ENCODE peak calls at places on chromosomes 4 and X, in four cellular contexts. X is HepG2, O is IMR-90, K is endothelial cell of umbilical vein. E is an unnamed sample.

GRCh38 chr4:78693777-78694456 is 82.2 kb upstream of the BMP2K start:
- DNase-seq in X (no peak), O (no peak), K (no peak), E (no peak)

GRCh38 chr4:113052379-113052951 is 3.0 kb downstream of the ANK2 start:
- DNase-seq in X (no peak), O (peak), K (no peak), E (no peak)

GRCh38 chr4:143207555-143207954 is 22.8 kb downstream of the USP38 start:
- DNase-seq in X (peak), O (peak), K (peak), E (no peak)

GRCh38 chr4:6469144-6469543 is 3.3 kb downstream of the PPP2R2C start:
- DNase-seq in X (no peak), O (no peak), K (no peak), E (no peak)

GRCh38 chr4:89838005-89838404 is 1.0 kb upstream of the SNCA start:
- DNase-seq in X (no peak), O (no peak), K (peak), E (no peak)

GRCh38 chr4:187965726-187966125 is 29.8 kb upstream of the ZFP42 start:
- DNase-seq in X (no peak), O (no peak), K (no peak), E (no peak)

GRCh38 chrX:24796204-24796603 is 102.5 kb downstream of the POLA1 start:
- DNase-seq in X (no peak), O (no peak), K (no peak), E (no peak)

GRCh38 chr4:78588894-78589545 is 37.5 kb downstream of the ANXA3 start:
- DNase-seq in X (no peak), O (no peak), K (no peak), E (no peak)

GRCh38 chrX:56788717-56789122 is 59.7 kb downstream of the NBDY start:
- DNase-seq in X (peak), O (peak), K (no peak), E (no peak)

GRCh38 chrX:133402042-133402453 is 13.2 kb downstream of the GPC4 start:
- DNase-seq in X (no peak), O (peak), K (no peak), E (no peak)

GRCh38 chr4:101103381-101104142 is 243.8 kb downstream of the PPP3CA start:
- DNase-seq in X (no peak), O (peak), K (peak), E (no peak)

GRCh38 chr4:76342803-76343202 is 36.3 kb downstream of the STBD1 start:
- DNase-seq in X (no peak), O (no peak), K (no peak), E (no peak)

GRCh38 chr4:155735506-155735905 is 23.3 kb upstream of the GUCY1B1 start:
- DNase-seq in X (no peak), O (peak), K (peak), E (no peak)

GRCh38 chr4:168569909-168570276 is 73.0 kb downstream of the PALLD start:
- DNase-seq in X (no peak), O (no peak), K (peak), E (no peak)

GRCh38 chr4:117545042-117545441 is 459.7 kb upstream of the TRAM1L1 start:
- DNase-seq in X (no peak), O (no peak), K (no peak), E (no peak)

GRCh38 chrX:127888767-127889166 is 163.4 kb downstream of the ACTRT1 start:
- DNase-seq in X (no peak), O (no peak), K (no peak), E (no peak)

GRCh38 chr4:81164623-81165416 is 50.2 kb downstream of the PRKG2 start:
- DNase-seq in X (peak), O (peak), K (no peak), E (peak)

GRCh38 chr4:155837203-155837796 is 28.8 kb downstream of the ASIC5 start:
- DNase-seq in X (no peak), O (no peak), K (no peak), E (no peak)

GRCh38 chr4:6275898-6276563 is 6.4 kb downstream of the WFS1 start:
- DNase-seq in X (peak), O (no peak), K (no peak), E (no peak)

GRCh38 chrX:43448688-43449087 is 207.4 kb upstream of the MAOA start:
- DNase-seq in X (no peak), O (no peak), K (no peak), E (no peak)

GRCh38 chrX:54496517-54496852 is 451 bp upstream of the FGD1 start:
- DNase-seq in X (no peak), O (no peak), K (peak), E (no peak)

GRCh38 chr4:109979932-109980717 is 67.4 kb downstream of the EGF start:
- DNase-seq in X (no peak), O (peak), K (no peak), E (no peak)

GRCh38 chr4:173448103-173448502 is 49.2 kb upstream of the SCRG1 start:
- DNase-seq in X (no peak), O (peak), K (no peak), E (no peak)

GRCh38 chr4:173834151-173834550 is 304.1 kb upstream of the HAND2 start:
- DNase-seq in X (no peak), O (peak), K (no peak), E (peak)

GRCh38 chrX:108737754-108738153 is 1.4 kb upstream of the IRS4 start:
- DNase-seq in X (no peak), O (no peak), K (no peak), E (no peak)

GRCh38 chr4:167779280-167779679 is 313.1 kb upstream of the ANXA10 start:
- DNase-seq in X (no peak), O (no peak), K (no peak), E (no peak)

GRCh38 chr4:29423836-29424721 is 1296.1 kb upstream of the PCDH7 start:
- DNase-seq in X (no peak), O (peak), K (peak), E (peak)

GRCh38 chr4:101187837-101188236 is 159.5 kb downstream of the PPP3CA start:
- DNase-seq in X (no peak), O (no peak), K (peak), E (no peak)

GRCh38 chr4:20532871-20533870 is 167.1 kb upstream of the PACRGL start:
- DNase-seq in X (no peak), O (peak), K (no peak), E (no peak)

GRCh38 chrX:47283015-47283771 is 50.4 kb downstream of the USP11 start:
- DNase-seq in X (peak), O (peak), K (no peak), E (no peak)

GRCh38 chrX:17741123-17741511 is 3.8 kb downstream of the SCML1 start:
- DNase-seq in X (peak), O (no peak), K (no peak), E (no peak)

GRCh38 chr4:1305781-1306455 is 16.2 kb downstream of the MAEA start:
- DNase-seq in X (no peak), O (no peak), K (no peak), E (peak)

GRCh38 chrX:136162827-136163427 is 15.6 kb downstream of the FHL1 start:
- DNase-seq in X (peak), O (peak), K (peak), E (peak)

GRCh38 chrX:3690140-3690539 is 23.3 kb downstream of the PRKX start:
- DNase-seq in X (no peak), O (peak), K (no peak), E (no peak)

GRCh38 chr4:56466910-56467283 is 520 bp upstream of the SRP72 start:
- DNase-seq in X (no peak), O (no peak), K (no peak), E (no peak)

GRCh38 chrX:147735364-147735763 is 176.4 kb upstream of the FMR1 start:
- DNase-seq in X (no peak), O (no peak), K (no peak), E (no peak)

DNA sequence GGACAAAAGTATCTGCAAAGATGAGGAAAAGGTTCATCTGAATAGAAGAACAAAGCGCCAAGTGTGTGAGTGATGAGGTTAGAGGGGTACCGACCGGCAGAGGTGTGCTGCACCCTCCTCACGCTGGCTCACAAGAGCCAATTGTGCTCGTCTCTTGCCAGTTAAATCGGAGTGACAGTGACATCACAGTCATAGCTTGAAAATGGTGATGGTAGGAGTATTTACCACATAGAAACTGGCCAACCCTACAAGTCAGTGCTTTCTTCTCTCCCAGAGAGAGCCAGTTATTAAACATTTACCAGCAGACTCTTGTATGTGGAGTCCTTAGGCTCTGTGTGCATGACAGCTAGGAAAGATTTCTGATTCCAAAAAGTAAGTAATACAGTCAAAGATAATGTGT is 32.4 kb downstream of the CLDN22 start:
- DNase-seq in X (no peak), O (no peak), K (no peak), E (no peak)
- H3K9ac ChIP-seq in X (no peak), O (no peak), K (no peak), E (no peak)

GRCh38 chr4:15976456-15977096 is 13.6 kb upstream of the FGFBP2 start:
- DNase-seq in X (no peak), O (no peak), K (no peak), E (no peak)

GRCh38 chr4:15965325-15965724 is 2.4 kb upstream of the FGFBP2 start:
- DNase-seq in X (no peak), O (no peak), K (no peak), E (no peak)

DNA sequence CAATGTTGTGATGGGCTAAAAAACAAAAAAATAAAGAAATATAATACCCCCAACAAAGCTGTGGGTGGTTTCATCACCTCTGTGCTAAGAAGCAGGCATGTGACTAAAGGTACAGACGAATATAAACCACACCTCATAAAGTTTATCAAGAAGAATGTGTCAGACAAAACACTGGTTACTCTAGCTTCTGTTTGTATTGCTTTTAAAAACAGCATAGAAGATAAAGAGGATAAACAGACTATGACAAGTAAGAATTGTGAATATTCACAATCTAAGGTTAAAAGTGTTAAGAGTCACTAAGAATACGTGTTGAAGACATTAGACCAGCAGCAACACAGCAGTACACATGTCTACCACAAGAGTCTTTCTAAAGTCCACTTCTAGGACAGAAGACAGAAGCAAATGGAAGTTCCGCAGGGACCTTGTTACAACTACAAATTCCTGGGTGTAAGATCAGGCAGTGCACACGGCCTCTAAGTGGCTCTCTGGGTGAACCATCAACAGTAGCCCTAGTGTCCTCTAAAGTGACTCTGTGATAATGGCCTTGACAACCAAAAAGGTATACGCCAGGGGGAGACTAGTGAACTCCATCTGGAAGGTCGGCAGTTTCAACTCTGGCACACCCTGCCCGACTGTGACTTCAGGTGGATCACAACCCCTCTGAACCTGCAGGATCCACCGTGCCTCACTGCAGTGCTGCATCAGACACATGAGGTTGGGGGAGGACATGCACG is 8.3 kb upstream of the FGFBP2 start:
- DNase-seq in X (peak), O (no peak), K (no peak), E (no peak)
- TF ChIP-seq POLR2A in X (no peak), O (no peak), K (no peak), E (no peak)

DNA sequence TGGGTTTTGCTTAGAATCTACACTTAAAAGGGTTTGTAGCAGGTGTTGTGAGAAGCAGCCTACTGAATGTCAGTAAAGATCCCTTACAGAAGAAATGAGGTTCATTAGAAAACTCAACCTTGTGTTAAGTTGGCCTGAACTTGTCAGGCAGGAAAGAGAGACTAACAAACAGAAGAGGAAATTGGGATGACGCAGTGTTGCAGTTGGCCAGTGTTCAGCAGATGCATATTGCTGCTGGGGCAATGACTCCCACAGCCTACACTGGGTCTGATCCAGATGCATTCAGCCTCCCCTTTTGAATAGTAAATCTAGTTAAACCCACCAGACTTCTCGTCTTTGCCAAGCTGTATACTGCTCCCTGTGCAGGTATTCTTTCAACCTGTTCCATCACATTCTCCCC is 409.4 kb downstream of the UBE2NL start:
- DNase-seq in X (no peak), O (no peak), K (no peak), E (no peak)
- TF ChIP-seq CTCF in X (no peak), O (no peak), K (no peak), E (no peak)

GRCh38 chr4:8494218-8494617 is 53.6 kb downstream of the TRMT44 start:
- DNase-seq in X (no peak), O (no peak), K (no peak), E (no peak)
- H3K9ac ChIP-seq in X (no peak), O (no peak), K (no peak), E (no peak)

DNA sequence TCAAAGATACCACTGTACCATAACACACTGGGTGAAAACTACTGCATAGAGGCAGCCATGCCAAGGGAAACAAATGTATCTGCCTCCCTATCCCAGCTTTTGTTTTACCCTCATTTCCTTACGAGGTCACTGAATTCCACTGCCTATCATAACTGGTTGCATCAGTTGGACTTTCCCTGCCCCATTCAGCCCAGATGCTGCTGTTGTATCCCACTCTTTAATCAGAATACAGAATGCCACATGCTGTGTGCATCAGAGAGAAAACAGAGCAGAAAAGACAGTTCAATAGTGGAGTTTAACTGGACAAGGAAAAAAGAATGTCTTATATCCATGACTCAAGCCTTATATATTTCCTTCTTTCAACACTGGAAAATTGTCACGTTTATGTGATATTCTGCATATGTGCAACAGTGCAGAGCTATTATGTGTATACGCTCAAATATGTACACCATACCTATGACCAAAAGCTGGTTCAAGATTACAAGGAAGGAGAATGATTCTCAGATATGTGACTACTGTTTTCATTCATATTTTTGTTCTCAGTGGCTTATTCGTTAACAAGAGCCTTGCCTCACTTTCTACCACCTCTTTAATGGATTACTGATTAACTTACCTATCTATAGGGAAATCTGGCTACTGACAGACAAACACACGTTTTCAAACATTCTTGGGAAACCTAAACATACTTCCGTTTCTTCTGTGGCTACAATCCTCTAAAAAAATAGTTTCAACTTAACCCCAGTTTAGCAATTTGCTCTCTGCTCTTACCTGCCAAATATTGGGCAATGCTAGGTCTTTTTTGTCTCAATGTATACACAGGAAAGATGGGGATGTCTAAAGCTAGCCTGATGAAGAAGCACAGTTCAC is 378.9 kb downstream of the SMARCA1 start:
- DNase-seq in X (peak), O (no peak), K (no peak), E (no peak)
- TF ChIP-seq POLR2A in X (no peak), O (no peak), K (no peak), E (no peak)

GRCh38 chrX:115894087-115894486 is 276.5 kb upstream of the AGTR2 start:
- DNase-seq in X (peak), O (peak), K (no peak), E (peak)
- TF ChIP-seq CTCF in X (peak), O (peak), K (no peak), E (no peak)

GRCh38 chrX:31272472-31272775 is 200.6 kb upstream of the FTHL17 start:
- DNase-seq in X (no peak), O (no peak), K (no peak), E (no peak)
- H3K9ac ChIP-seq in X (no peak), O (no peak), K (no peak), E (no peak)

DNA sequence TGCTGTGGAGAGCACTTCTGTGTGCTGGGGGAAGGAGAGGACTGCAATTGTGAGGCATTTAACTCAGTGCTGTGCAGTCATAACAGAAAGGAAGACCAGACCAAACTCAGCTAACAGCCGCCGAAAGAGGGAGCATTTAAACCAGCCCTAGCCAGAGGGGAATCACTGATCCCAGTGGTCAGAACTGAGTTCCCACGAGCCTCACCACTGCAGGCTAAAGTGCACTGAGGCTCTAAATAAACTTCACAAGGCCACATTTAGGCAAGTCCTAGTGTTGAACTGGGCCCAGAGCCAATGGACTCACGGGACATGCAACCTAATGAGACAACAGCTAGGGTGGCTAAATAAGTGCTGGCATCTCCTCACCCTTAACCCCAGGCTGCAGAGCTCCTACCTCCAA is 20.4 kb downstream of the IQCM start:
- DNase-seq in X (peak), O (no peak), K (no peak), E (no peak)
- TF ChIP-seq POLR2A in X (no peak), O (no peak), K (no peak), E (no peak)